ENCODE peak calls at places on chromosomes 1 and 21, in nine cellular contexts. One of them, this sample, is unnamed.

GRCh38 chr1:29789910-29790247 is 553.6 kb downstream of the PTPRU start:
- DNase-seq in nephron progenitor cell: no peak
- DNase-seq in lung: peak; percentile 22
- DNase-seq in cardiac fibroblast: no peak
- DNase-seq in activated T-cell treated with anti-CD3 and anti-CD28 coated beads for 4 hours: no peak
- DNase-seq in neuronal stem cell: no peak
- DNase-seq in testis: no peak
- DNase-seq in activated CD4-positive, alpha-beta T cell treated with anti-CD3 and anti-CD28 coated beads for 48 hours: no peak
- DNase-seq in activated gamma-delta T cell treated with Interleukin-2 at 50 U/mL for 16 hours: no peak
- DNase-seq in this sample: no peak

GRCh38 chr1:95622609-95623008 is 388.6 kb downstream of the RWDD3 start:
- DNase-seq in nephron progenitor cell: no peak
- DNase-seq in lung: no peak
- DNase-seq in cardiac fibroblast: no peak
- DNase-seq in activated T-cell treated with anti-CD3 and anti-CD28 coated beads for 4 hours: no peak
- DNase-seq in neuronal stem cell: no peak
- DNase-seq in testis: no peak
- DNase-seq in activated CD4-positive, alpha-beta T cell treated with anti-CD3 and anti-CD28 coated beads for 48 hours: no peak
- DNase-seq in activated gamma-delta T cell treated with Interleukin-2 at 50 U/mL for 16 hours: no peak
- DNase-seq in this sample: no peak

GRCh38 chr1:193103759-193104495 is 1.3 kb downstream of the GLRX2 start:
- DNase-seq in nephron progenitor cell: no peak
- DNase-seq in lung: no peak
- DNase-seq in cardiac fibroblast: peak; percentile 22
- DNase-seq in activated T-cell treated with anti-CD3 and anti-CD28 coated beads for 4 hours: no peak
- DNase-seq in neuronal stem cell: no peak
- DNase-seq in testis: no peak
- DNase-seq in activated CD4-positive, alpha-beta T cell treated with anti-CD3 and anti-CD28 coated beads for 48 hours: no peak
- DNase-seq in activated gamma-delta T cell treated with Interleukin-2 at 50 U/mL for 16 hours: no peak
- DNase-seq in this sample: no peak

GRCh38 chr1:33382651-33383415 is 48.1 kb downstream of the PHC2 start:
- DNase-seq in nephron progenitor cell: no peak
- DNase-seq in lung: no peak
- DNase-seq in cardiac fibroblast: peak; percentile 39
- DNase-seq in activated T-cell treated with anti-CD3 and anti-CD28 coated beads for 4 hours: no peak
- DNase-seq in neuronal stem cell: no peak
- DNase-seq in testis: no peak
- DNase-seq in activated CD4-positive, alpha-beta T cell treated with anti-CD3 and anti-CD28 coated beads for 48 hours: no peak
- DNase-seq in activated gamma-delta T cell treated with Interleukin-2 at 50 U/mL for 16 hours: no peak
- DNase-seq in this sample: peak; percentile 78

GRCh38 chr1:234875953-234876814 is 252.5 kb downstream of the TOMM20 start:
- DNase-seq in nephron progenitor cell: no peak
- DNase-seq in lung: peak; percentile 67
- DNase-seq in cardiac fibroblast: peak; percentile 34
- DNase-seq in activated T-cell treated with anti-CD3 and anti-CD28 coated beads for 4 hours: no peak
- DNase-seq in neuronal stem cell: no peak
- DNase-seq in testis: peak; percentile 77
- DNase-seq in activated CD4-positive, alpha-beta T cell treated with anti-CD3 and anti-CD28 coated beads for 48 hours: peak; percentile 68
- DNase-seq in activated gamma-delta T cell treated with Interleukin-2 at 50 U/mL for 16 hours: no peak
- DNase-seq in this sample: no peak

GRCh38 chr1:177131723-177132122 is 32.8 kb downstream of the ASTN1 start:
- DNase-seq in nephron progenitor cell: no peak
- DNase-seq in lung: no peak
- DNase-seq in cardiac fibroblast: no peak
- DNase-seq in activated T-cell treated with anti-CD3 and anti-CD28 coated beads for 4 hours: no peak
- DNase-seq in neuronal stem cell: no peak
- DNase-seq in testis: no peak
- DNase-seq in activated CD4-positive, alpha-beta T cell treated with anti-CD3 and anti-CD28 coated beads for 48 hours: no peak
- DNase-seq in activated gamma-delta T cell treated with Interleukin-2 at 50 U/mL for 16 hours: no peak
- DNase-seq in this sample: no peak

GRCh38 chr1:2095981-2096736 is 45.9 kb downstream of the PRKCZ start:
- DNase-seq in nephron progenitor cell: no peak
- DNase-seq in lung: no peak
- DNase-seq in cardiac fibroblast: no peak
- DNase-seq in activated T-cell treated with anti-CD3 and anti-CD28 coated beads for 4 hours: no peak
- DNase-seq in neuronal stem cell: no peak
- DNase-seq in testis: no peak
- DNase-seq in activated CD4-positive, alpha-beta T cell treated with anti-CD3 and anti-CD28 coated beads for 48 hours: no peak
- DNase-seq in activated gamma-delta T cell treated with Interleukin-2 at 50 U/mL for 16 hours: no peak
- DNase-seq in this sample: no peak

GRCh38 chr21:37531402-37532042 is 164.9 kb downstream of the DYRK1A start:
- DNase-seq in nephron progenitor cell: no peak
- DNase-seq in lung: peak; percentile 42
- DNase-seq in cardiac fibroblast: no peak
- DNase-seq in activated T-cell treated with anti-CD3 and anti-CD28 coated beads for 4 hours: no peak
- DNase-seq in neuronal stem cell: no peak
- DNase-seq in testis: no peak
- DNase-seq in activated CD4-positive, alpha-beta T cell treated with anti-CD3 and anti-CD28 coated beads for 48 hours: no peak
- DNase-seq in activated gamma-delta T cell treated with Interleukin-2 at 50 U/mL for 16 hours: no peak
- DNase-seq in this sample: no peak

GRCh38 chr1:36603461-36603860 is 120.7 kb upstream of the CSF3R start:
- DNase-seq in nephron progenitor cell: no peak
- DNase-seq in lung: no peak
- DNase-seq in cardiac fibroblast: no peak
- DNase-seq in activated T-cell treated with anti-CD3 and anti-CD28 coated beads for 4 hours: no peak
- DNase-seq in neuronal stem cell: no peak
- DNase-seq in testis: no peak
- DNase-seq in activated CD4-positive, alpha-beta T cell treated with anti-CD3 and anti-CD28 coated beads for 48 hours: no peak
- DNase-seq in activated gamma-delta T cell treated with Interleukin-2 at 50 U/mL for 16 hours: no peak
- DNase-seq in this sample: no peak

GRCh38 chr1:33099290-33100118 is 18.6 kb downstream of the AZIN2 start:
- DNase-seq in nephron progenitor cell: no peak
- DNase-seq in lung: peak; percentile 85
- DNase-seq in cardiac fibroblast: peak; percentile 100
- DNase-seq in activated T-cell treated with anti-CD3 and anti-CD28 coated beads for 4 hours: peak; percentile 32
- DNase-seq in neuronal stem cell: no peak
- DNase-seq in testis: no peak
- DNase-seq in activated CD4-positive, alpha-beta T cell treated with anti-CD3 and anti-CD28 coated beads for 48 hours: peak; percentile 79
- DNase-seq in activated gamma-delta T cell treated with Interleukin-2 at 50 U/mL for 16 hours: peak; percentile 72
- DNase-seq in this sample: no peak

GRCh38 chr21:16532841-16533240 is 803.1 kb downstream of the USP25 start:
- DNase-seq in nephron progenitor cell: no peak
- DNase-seq in lung: no peak
- DNase-seq in cardiac fibroblast: peak; percentile 71
- DNase-seq in activated T-cell treated with anti-CD3 and anti-CD28 coated beads for 4 hours: no peak
- DNase-seq in neuronal stem cell: no peak
- DNase-seq in testis: no peak
- DNase-seq in activated CD4-positive, alpha-beta T cell treated with anti-CD3 and anti-CD28 coated beads for 48 hours: no peak
- DNase-seq in activated gamma-delta T cell treated with Interleukin-2 at 50 U/mL for 16 hours: no peak
- DNase-seq in this sample: no peak

GRCh38 chr1:163006051-163006834 is 62.9 kb upstream of the RGS4 start:
- DNase-seq in nephron progenitor cell: no peak
- DNase-seq in lung: no peak
- DNase-seq in cardiac fibroblast: no peak
- DNase-seq in activated T-cell treated with anti-CD3 and anti-CD28 coated beads for 4 hours: no peak
- DNase-seq in neuronal stem cell: no peak
- DNase-seq in testis: no peak
- DNase-seq in activated CD4-positive, alpha-beta T cell treated with anti-CD3 and anti-CD28 coated beads for 48 hours: no peak
- DNase-seq in activated gamma-delta T cell treated with Interleukin-2 at 50 U/mL for 16 hours: no peak
- DNase-seq in this sample: no peak

GRCh38 chr1:151290709-151291303 is 8.7 kb downstream of the ZNF687 start:
- DNase-seq in nephron progenitor cell: no peak
- DNase-seq in lung: no peak
- DNase-seq in cardiac fibroblast: no peak
- DNase-seq in activated T-cell treated with anti-CD3 and anti-CD28 coated beads for 4 hours: no peak
- DNase-seq in neuronal stem cell: no peak
- DNase-seq in testis: no peak
- DNase-seq in activated CD4-positive, alpha-beta T cell treated with anti-CD3 and anti-CD28 coated beads for 48 hours: no peak
- DNase-seq in activated gamma-delta T cell treated with Interleukin-2 at 50 U/mL for 16 hours: no peak
- DNase-seq in this sample: no peak

GRCh38 chr1:66519988-66520387 is 14.0 kb upstream of the SGIP1 start:
- DNase-seq in nephron progenitor cell: no peak
- DNase-seq in lung: no peak
- DNase-seq in cardiac fibroblast: no peak
- DNase-seq in activated T-cell treated with anti-CD3 and anti-CD28 coated beads for 4 hours: no peak
- DNase-seq in neuronal stem cell: no peak
- DNase-seq in testis: no peak
- DNase-seq in activated CD4-positive, alpha-beta T cell treated with anti-CD3 and anti-CD28 coated beads for 48 hours: no peak
- DNase-seq in activated gamma-delta T cell treated with Interleukin-2 at 50 U/mL for 16 hours: no peak
- DNase-seq in this sample: no peak

GRCh38 chr1:192732787-192733186 is 76.1 kb upstream of the RGS2 start:
- DNase-seq in nephron progenitor cell: no peak
- DNase-seq in lung: no peak
- DNase-seq in cardiac fibroblast: no peak
- DNase-seq in activated T-cell treated with anti-CD3 and anti-CD28 coated beads for 4 hours: no peak
- DNase-seq in neuronal stem cell: no peak
- DNase-seq in testis: no peak
- DNase-seq in activated CD4-positive, alpha-beta T cell treated with anti-CD3 and anti-CD28 coated beads for 48 hours: peak; percentile 22
- DNase-seq in activated gamma-delta T cell treated with Interleukin-2 at 50 U/mL for 16 hours: no peak
- DNase-seq in this sample: no peak

GRCh38 chr1:54249798-54250497 is 50.0 kb downstream of the MRPL37 start:
- DNase-seq in nephron progenitor cell: no peak
- DNase-seq in lung: no peak
- DNase-seq in cardiac fibroblast: peak; percentile 75
- DNase-seq in activated T-cell treated with anti-CD3 and anti-CD28 coated beads for 4 hours: no peak
- DNase-seq in neuronal stem cell: no peak
- DNase-seq in testis: peak; percentile 63
- DNase-seq in activated CD4-positive, alpha-beta T cell treated with anti-CD3 and anti-CD28 coated beads for 48 hours: no peak
- DNase-seq in activated gamma-delta T cell treated with Interleukin-2 at 50 U/mL for 16 hours: no peak
- DNase-seq in this sample: no peak

GRCh38 chr1:109214695-109215623 is 1.2 kb downstream of the SARS1 start:
- DNase-seq in nephron progenitor cell: no peak
- DNase-seq in lung: peak; percentile 61
- DNase-seq in cardiac fibroblast: peak; percentile 91
- DNase-seq in activated T-cell treated with anti-CD3 and anti-CD28 coated beads for 4 hours: peak; percentile 42
- DNase-seq in neuronal stem cell: no peak
- DNase-seq in testis: peak; percentile 51
- DNase-seq in activated CD4-positive, alpha-beta T cell treated with anti-CD3 and anti-CD28 coated beads for 48 hours: peak; percentile 64
- DNase-seq in activated gamma-delta T cell treated with Interleukin-2 at 50 U/mL for 16 hours: no peak
- DNase-seq in this sample: no peak

GRCh38 chr1:61254629-61255323 is 172.4 kb downstream of the NFIA start:
- DNase-seq in nephron progenitor cell: no peak
- DNase-seq in lung: no peak
- DNase-seq in cardiac fibroblast: peak; percentile 82
- DNase-seq in activated T-cell treated with anti-CD3 and anti-CD28 coated beads for 4 hours: no peak
- DNase-seq in neuronal stem cell: no peak
- DNase-seq in testis: peak; percentile 68
- DNase-seq in activated CD4-positive, alpha-beta T cell treated with anti-CD3 and anti-CD28 coated beads for 48 hours: no peak
- DNase-seq in activated gamma-delta T cell treated with Interleukin-2 at 50 U/mL for 16 hours: no peak
- DNase-seq in this sample: no peak

GRCh38 chr1:116259665-116260064 is 113.4 kb upstream of the ATP1A1 start:
- DNase-seq in nephron progenitor cell: no peak
- DNase-seq in lung: no peak
- DNase-seq in cardiac fibroblast: no peak
- DNase-seq in activated T-cell treated with anti-CD3 and anti-CD28 coated beads for 4 hours: no peak
- DNase-seq in neuronal stem cell: no peak
- DNase-seq in testis: no peak
- DNase-seq in activated CD4-positive, alpha-beta T cell treated with anti-CD3 and anti-CD28 coated beads for 48 hours: no peak
- DNase-seq in activated gamma-delta T cell treated with Interleukin-2 at 50 U/mL for 16 hours: no peak
- DNase-seq in this sample: no peak

GRCh38 chr1:242546849-242547724 is 22.6 kb upstream of the PLD5 start:
- DNase-seq in nephron progenitor cell: no peak
- DNase-seq in lung: no peak
- DNase-seq in cardiac fibroblast: no peak
- DNase-seq in activated T-cell treated with anti-CD3 and anti-CD28 coated beads for 4 hours: no peak
- DNase-seq in neuronal stem cell: no peak
- DNase-seq in testis: no peak
- DNase-seq in activated CD4-positive, alpha-beta T cell treated with anti-CD3 and anti-CD28 coated beads for 48 hours: no peak
- DNase-seq in activated gamma-delta T cell treated with Interleukin-2 at 50 U/mL for 16 hours: no peak
- DNase-seq in this sample: no peak

GRCh38 chr1:53639996-53640695 is 98.8 kb downstream of the GLIS1 start:
- DNase-seq in nephron progenitor cell: no peak
- DNase-seq in lung: no peak
- DNase-seq in cardiac fibroblast: no peak
- DNase-seq in activated T-cell treated with anti-CD3 and anti-CD28 coated beads for 4 hours: no peak
- DNase-seq in neuronal stem cell: no peak
- DNase-seq in testis: no peak
- DNase-seq in activated CD4-positive, alpha-beta T cell treated with anti-CD3 and anti-CD28 coated beads for 48 hours: no peak
- DNase-seq in activated gamma-delta T cell treated with Interleukin-2 at 50 U/mL for 16 hours: no peak
- DNase-seq in this sample: no peak

GRCh38 chr1:114377356-114377755 is 133.6 kb downstream of the TRIM33 start:
- DNase-seq in nephron progenitor cell: no peak
- DNase-seq in lung: no peak
- DNase-seq in cardiac fibroblast: no peak
- DNase-seq in activated T-cell treated with anti-CD3 and anti-CD28 coated beads for 4 hours: no peak
- DNase-seq in neuronal stem cell: no peak
- DNase-seq in testis: no peak
- DNase-seq in activated CD4-positive, alpha-beta T cell treated with anti-CD3 and anti-CD28 coated beads for 48 hours: no peak
- DNase-seq in activated gamma-delta T cell treated with Interleukin-2 at 50 U/mL for 16 hours: no peak
- DNase-seq in this sample: no peak